ENCODE peak calls at places on chromosome 13, in five cellular contexts. S, P, N, D and X are unnamed samples. For H3K9me3, the result is how much of the 10 kb centered on the place peaks cover.

GRCh38 chr13:95608640-95609280 is 35.7 kb downstream of the DZIP1 start:
- DNase-seq in S (no peak), P (no peak), N (no peak), D (no peak), X (no peak)

GRCh38 chr13:75079226-75079625 is 402.7 kb downstream of the TBC1D4 start:
- DNase-seq in S (no peak), P (no peak), N (no peak), D (no peak), X (no peak)

GRCh38 chr13:91358384-91358776 is 10.9 kb downstream of the MIR17HG start:
- DNase-seq in S (no peak), P (no peak), N (no peak), D (no peak), X (no peak)

GRCh38 chr13:92821324-92821723 is 405.3 kb upstream of the GPC6 start:
- DNase-seq in S (no peak), P (no peak), N (no peak), D (no peak), X (no peak)

GRCh38 chr13:75356426-75356825 is 125.5 kb downstream of the TBC1D4 start:
- DNase-seq in S (no peak), P (no peak), N (no peak), D (no peak), X (no peak)

GRCh38 chr13:75480691-75481175 is 1.2 kb downstream of the TBC1D4 start:
- DNase-seq in S (peak), P (peak), N (peak), D (no peak), X (peak)

GRCh38 chr13:64723735-64724134 is 2506.4 kb downstream of the PCDH9 start:
- DNase-seq in S (no peak), P (peak), N (no peak), D (no peak), X (no peak)

GRCh38 chr13:113220877-113221276 is 11.5 kb downstream of the CUL4A start:
- DNase-seq in S (no peak), P (no peak), N (no peak), D (no peak), X (no peak)

GRCh38 chr13:43316997-43317396 is 293.6 kb downstream of the DNAJC15 start:
- DNase-seq in S (peak), P (no peak), N (no peak), D (no peak), X (no peak)

GRCh38 chr13:75165543-75166230 is 316.3 kb downstream of the TBC1D4 start:
- DNase-seq in S (no peak), P (no peak), N (no peak), D (no peak), X (no peak)

GRCh38 chr13:73421310-73421912 is 362.6 kb downstream of the KLF5 start:
- DNase-seq in S (no peak), P (peak), N (no peak), D (no peak), X (no peak)

GRCh38 chr13:49116873-49117272 is 103.3 kb upstream of the MLNR start:
- DNase-seq in S (no peak), P (no peak), N (no peak), D (no peak), X (no peak)

GRCh38 chr13:82772802-82773201 is 1109.5 kb downstream of the SLITRK1 start:
- DNase-seq in S (no peak), P (no peak), N (no peak), D (no peak), X (no peak)

GRCh38 chr13:94431987-94432386 is 47.5 kb downstream of the DCT start:
- DNase-seq in S (no peak), P (no peak), N (no peak), D (no peak), X (no peak)

DNA sequence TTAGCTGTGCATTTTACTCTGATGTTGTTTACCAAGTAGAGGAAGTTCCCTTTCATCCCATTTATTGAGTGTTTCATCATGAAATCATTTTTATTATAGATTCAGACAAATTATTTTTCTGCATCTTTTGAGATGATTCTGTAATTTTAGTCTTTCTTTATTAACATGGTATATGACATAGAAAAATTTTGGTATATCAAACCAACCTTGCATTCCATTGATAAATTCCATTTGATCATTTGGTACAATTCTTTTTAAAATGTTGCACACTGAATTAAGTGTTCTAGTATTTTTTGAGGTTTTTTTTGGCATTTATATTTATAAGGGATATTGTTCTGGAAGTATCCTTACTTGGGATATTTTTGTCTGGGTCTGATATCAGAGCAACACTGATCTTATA is 308.4 kb downstream of the DLEU7 start:
- DNase-seq in S (no peak), P (no peak), N (no peak), D (no peak), X (no peak)
- H3K9me3 ChIP-seq in S (under half), P (under half), N (under half), D (under half), X (under half)

GRCh38 chr13:39274926-39275325 is 236.7 kb downstream of the NHLRC3 start:
- DNase-seq in S (no peak), P (no peak), N (no peak), D (no peak), X (no peak)

GRCh38 chr13:39269004-39269403 is 230.7 kb downstream of the NHLRC3 start:
- DNase-seq in S (no peak), P (no peak), N (no peak), D (no peak), X (no peak)

GRCh38 chr13:39269411-39269810 is 231.2 kb downstream of the NHLRC3 start:
- DNase-seq in S (no peak), P (no peak), N (no peak), D (no peak), X (no peak)

GRCh38 chr13:39279077-39279476 is 240.8 kb downstream of the NHLRC3 start:
- DNase-seq in S (no peak), P (no peak), N (no peak), D (no peak), X (no peak)

GRCh38 chr13:39273953-39274352 is 235.7 kb downstream of the NHLRC3 start:
- DNase-seq in S (no peak), P (no peak), N (peak), D (no peak), X (no peak)
- TF ChIP-seq CTCF in S (no peak), P (no peak), N (peak), D (no peak), X (no peak)

GRCh38 chr13:61891420-61891819 is 475.8 kb upstream of the PCDH20 start:
- DNase-seq in S (no peak), P (no peak), N (no peak), D (no peak), X (no peak)
- H3K27ac ChIP-seq in S (no peak), P (no peak), N (no peak), D (no peak), X (no peak)

GRCh38 chr13:38255600-38255999 is 94.1 kb upstream of the UFM1 start:
- DNase-seq in S (no peak), P (no peak), N (no peak), D (no peak), X (no peak)
- H3K9me3 ChIP-seq in S (under half), P (under half), N (under half), D (under half), X (under half)

GRCh38 chr13:51831519-51831918 is 13.5 kb downstream of the TMEM272 start:
- DNase-seq in S (no peak), P (no peak), N (peak), D (no peak), X (no peak)

GRCh38 chr13:51833980-51834379 is 11.0 kb downstream of the TMEM272 start:
- DNase-seq in S (no peak), P (no peak), N (peak), D (no peak), X (no peak)

GRCh38 chr13:51834581-51835158 is 10.3 kb downstream of the TMEM272 start:
- DNase-seq in S (no peak), P (no peak), N (peak), D (no peak), X (no peak)

GRCh38 chr13:51829236-51829899 is 15.6 kb downstream of the TMEM272 start:
- DNase-seq in S (no peak), P (no peak), N (no peak), D (no peak), X (no peak)

DNA sequence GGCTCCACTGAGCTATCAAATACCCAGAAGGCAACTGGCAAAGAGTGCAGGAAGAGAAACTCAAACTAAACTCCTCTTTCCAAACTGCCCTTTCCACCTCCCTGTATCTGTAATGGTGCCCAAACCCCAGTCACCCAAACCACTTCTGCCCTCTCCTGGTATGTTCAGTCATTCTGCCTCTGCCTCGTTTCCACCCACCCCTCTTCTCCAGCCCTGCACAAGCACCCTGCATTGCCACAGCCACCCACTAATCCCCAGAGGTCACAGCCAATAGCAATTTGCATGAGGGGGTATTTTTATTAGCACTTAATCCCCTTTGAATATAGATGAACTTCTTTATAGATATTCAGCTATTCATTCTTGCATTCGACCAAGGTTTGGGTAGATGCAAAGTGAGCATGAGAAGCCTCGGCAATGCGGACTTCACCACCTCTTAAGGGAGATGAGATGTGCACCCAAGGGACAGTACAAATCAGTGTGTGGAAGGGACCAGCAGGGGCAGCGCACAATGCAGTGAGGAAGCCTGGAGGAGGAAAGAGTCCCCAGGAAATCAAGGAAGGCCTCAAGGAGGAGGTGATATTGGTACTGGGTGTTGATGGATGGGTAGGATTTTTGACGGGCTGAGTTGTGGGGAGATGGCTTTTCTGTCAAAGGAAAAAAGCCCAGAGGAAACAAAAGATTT is 12.4 kb downstream of the TMEM272 start:
- DNase-seq in S (peak), P (no peak), N (peak), D (no peak), X (peak)
- TF ChIP-seq CTCF in S (peak), P (peak), N (peak), D (peak), X (peak)

GRCh38 chr13:33182729-33183128 is 102.8 kb downstream of the STARD13 start:
- DNase-seq in S (no peak), P (no peak), N (no peak), D (no peak), X (no peak)
- H3K27ac ChIP-seq in S (no peak), P (no peak), N (no peak), D (no peak), X (no peak)

DNA sequence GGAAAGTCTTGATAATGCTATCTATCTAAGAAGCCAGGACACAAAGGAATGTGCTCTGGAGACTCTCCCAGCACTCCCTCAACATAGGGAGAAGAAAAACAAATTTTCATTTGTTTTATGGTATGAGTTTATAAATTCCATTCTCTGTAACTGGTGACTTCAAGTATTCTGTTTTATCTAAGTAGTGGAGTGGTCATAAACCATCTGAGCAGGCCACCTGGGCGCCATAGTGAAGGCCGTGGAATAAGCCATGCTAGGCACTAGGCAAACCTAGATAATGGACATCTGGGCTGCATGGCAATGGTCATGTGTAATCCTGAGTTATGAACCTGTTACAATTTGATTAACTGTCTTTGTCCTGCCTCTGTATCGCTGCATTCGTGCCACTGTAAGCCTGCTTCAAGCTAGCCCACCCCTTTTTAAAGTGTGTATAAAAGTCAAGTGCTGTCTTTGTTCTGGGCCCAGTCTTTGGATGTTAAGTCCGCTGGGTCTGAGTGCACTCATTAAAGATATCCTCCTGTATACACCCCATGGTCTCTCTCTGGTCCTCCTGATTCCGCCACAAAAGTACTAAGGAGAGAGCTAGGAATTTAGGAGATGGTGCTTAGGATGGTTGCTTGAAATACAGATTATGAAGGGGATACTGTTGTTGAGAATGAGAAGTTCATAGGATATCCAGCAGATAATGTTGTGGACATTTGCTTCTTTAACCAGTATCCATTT is 13.2 kb downstream of the GTF2F2 start:
- DNase-seq in S (no peak), P (peak), N (no peak), D (no peak), X (no peak)
- H3K9me3 ChIP-seq in S (under half), P (under half), N (under half), D (under half), X (under half)

DNA sequence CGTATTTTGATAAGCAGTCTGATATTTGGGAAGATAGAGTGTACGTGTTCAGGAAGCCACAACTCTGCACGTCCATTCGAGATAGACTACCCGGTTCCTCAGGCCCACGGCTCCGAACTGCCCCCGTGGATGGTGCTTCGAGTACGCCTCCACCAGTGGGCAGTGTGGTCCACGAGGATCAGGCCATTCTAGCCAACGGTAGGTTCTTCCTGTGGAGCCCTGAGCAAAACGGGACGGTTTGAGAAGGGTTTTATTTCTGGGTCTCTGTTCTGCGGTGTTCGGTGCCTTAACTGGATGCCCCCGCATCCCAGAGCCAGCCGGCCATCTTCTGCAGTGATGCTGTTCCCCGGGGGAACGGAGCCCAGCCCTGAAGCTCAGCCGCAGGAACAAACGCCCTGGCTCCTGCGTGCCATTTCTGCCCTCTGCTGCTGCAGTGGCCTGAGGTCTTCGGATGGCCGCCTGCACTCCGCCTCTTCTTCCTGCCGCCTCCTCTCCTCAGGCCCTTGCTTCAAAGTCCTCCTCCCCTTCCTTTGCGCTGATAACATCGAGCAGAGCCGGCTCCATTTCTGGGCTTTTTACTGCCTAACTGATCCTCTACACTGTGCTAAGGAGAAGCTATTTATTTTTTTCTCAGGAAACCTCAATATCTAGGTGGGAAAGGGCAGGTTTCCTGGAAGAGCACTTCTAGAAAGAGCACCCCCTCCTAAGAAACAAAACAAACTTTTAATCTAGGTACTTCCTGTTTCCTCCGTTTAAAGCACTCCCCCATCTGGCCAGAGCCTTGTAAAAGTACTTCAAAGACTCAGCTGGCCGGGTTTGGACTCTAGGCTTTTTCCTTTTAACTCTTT is 36.2 kb upstream of the SLC46A3 start:
- DNase-seq in S (no peak), P (peak), N (peak), D (no peak), X (no peak)
- TF ChIP-seq CTCF in S (no peak), P (peak), N (peak), D (no peak), X (no peak)

DNA sequence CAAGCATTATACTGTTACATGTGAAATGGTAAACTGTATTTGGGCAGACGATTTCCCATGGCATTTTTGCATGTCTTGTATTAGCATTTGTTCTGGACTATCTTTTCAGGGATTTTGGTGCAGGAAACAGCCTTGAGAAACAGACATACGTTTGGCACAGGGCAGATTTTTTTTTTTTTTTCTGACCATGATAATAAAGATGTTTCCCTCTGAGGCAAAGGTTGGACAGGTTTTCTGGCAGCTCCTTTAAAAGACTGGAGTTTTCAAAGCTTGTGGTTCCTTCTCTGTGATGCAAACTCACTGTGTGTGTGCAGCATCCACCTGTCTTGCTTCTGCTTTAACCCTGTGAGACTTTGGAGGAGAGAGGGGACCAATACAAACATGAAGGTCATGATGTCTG is 63.0 kb downstream of the NBEA start:
- DNase-seq in S (no peak), P (no peak), N (no peak), D (no peak), X (no peak)
- H3K27ac ChIP-seq in S (no peak), P (no peak), N (no peak), D (no peak), X (no peak)

GRCh38 chr13:98142427-98143156 is at the start of gene FARP1:
- DNase-seq in S (peak), P (peak), N (peak), D (no peak), X (no peak)

GRCh38 chr13:98144501-98145350 is 1.8 kb downstream of the FARP1 start:
- DNase-seq in S (no peak), P (peak), N (peak), D (no peak), X (no peak)

GRCh38 chr13:98141938-98142426 is 912 bp upstream of the FARP1 start:
- DNase-seq in S (peak), P (no peak), N (peak), D (no peak), X (no peak)

GRCh38 chr13:98143601-98144500 is 957 bp downstream of the FARP1 start:
- DNase-seq in S (peak), P (no peak), N (no peak), D (no peak), X (no peak)

DNA sequence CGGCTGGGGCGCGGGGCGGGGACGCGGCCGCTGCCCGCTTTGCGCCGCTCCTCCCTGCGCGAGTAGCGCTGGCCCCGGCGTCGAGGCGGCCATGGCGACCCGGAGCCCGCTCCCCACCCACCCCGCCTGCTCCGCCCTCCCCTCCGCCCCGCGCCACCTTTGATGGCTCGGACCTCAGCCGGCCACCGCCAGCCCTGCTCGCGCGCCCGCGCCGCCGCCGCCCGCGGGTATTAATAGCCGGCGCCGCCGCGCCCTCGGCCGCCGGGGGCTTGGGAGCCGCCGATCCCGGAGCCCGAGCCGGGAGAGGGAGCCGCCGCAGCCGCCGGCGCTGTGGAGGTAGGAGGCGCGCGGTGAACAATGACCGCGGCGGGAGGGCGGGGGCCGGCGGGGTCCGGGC is 261 bp downstream of the FARP1 start:
- DNase-seq in S (peak), P (no peak), N (peak), D (no peak), X (no peak)
- H3K9me3 ChIP-seq in S (under half), P (under half), N (under half), D (under half), X (under half)